ENCODE peak calls at places on chromosomes 7 and 10, in seven cellular contexts. W is central memory CD8-positive, alpha-beta T cell; F is left ventricle myocardium superior; N is heart right ventricle; X is aorta; J is activated CD8-positive, alpha-beta memory T cell treated with anti-CD3 and anti-CD28 coated beads, Interleukin-2, amount 10 ng/mL, durations not matched to agents 7 days and 5 days; Z is activated T-cell treated with anti-CD3 and anti-CD28 coated beads, Interleukin-2, amount 50 U/mL, for 72 hours. V is an unnamed sample.

GRCh38 chr7:57348646-57349269 is 101.2 kb upstream of the ZNF716 start:
- ATAC-seq in W (no peak), F (peak), N (no peak), X (no peak), J (no peak), Z (no peak), V (no peak)

GRCh38 chr7:25765110-25765509 is 386.9 kb upstream of the NFE2L3 start:
- ATAC-seq in W (no peak), F (no peak), N (no peak), X (no peak), J (no peak), Z (no peak), V (no peak)

GRCh38 chr10:24459836-24460235 is 250.9 kb downstream of the KIAA1217 start:
- ATAC-seq in W (no peak), F (no peak), N (no peak), X (no peak), J (no peak), Z (no peak), V (no peak)

GRCh38 chr10:106707657-106708056 is 456.8 kb downstream of the SORCS1 start:
- ATAC-seq in W (no peak), F (no peak), N (no peak), X (no peak), J (no peak), Z (no peak), V (no peak)

GRCh38 chr10:11330383-11331020 is 280.9 kb downstream of the USP6NL start:
- ATAC-seq in W (no peak), F (peak), N (no peak), X (no peak), J (no peak), Z (no peak), V (no peak)

GRCh38 chr7:2965745-2966270 is 77.9 kb downstream of the CARD11 start:
- ATAC-seq in W (no peak), F (no peak), N (no peak), X (no peak), J (no peak), Z (no peak), V (no peak)

GRCh38 chr7:110448918-110449317 is 642.0 kb upstream of the LRRN3 start:
- ATAC-seq in W (no peak), F (no peak), N (no peak), X (no peak), J (no peak), Z (no peak), V (no peak)

GRCh38 chr10:92081641-92082040 is 158.1 kb downstream of the BTAF1 start:
- ATAC-seq in W (no peak), F (no peak), N (no peak), X (no peak), J (no peak), Z (no peak), V (no peak)

GRCh38 chr7:79302281-79302680 is 151.2 kb downstream of the MAGI2 start:
- ATAC-seq in W (no peak), F (no peak), N (no peak), X (no peak), J (no peak), Z (no peak), V (no peak)